ENCODE peak calls at places on chromosomes 3 and 15, in ten cellular contexts. S is uterus, R is astrocyte of the spinal cord, P is heart left ventricle, U is OCI-LY7, C is A673, V is tibial nerve, Z is fibroblast of mammary gland, Q is AG09309, H is hepatocyte. L is an unnamed sample.
A peak's percentile ranks its signal among the peaks of the same experiment; 100 is the strongest.

GRCh38 chr3:157408499-157409149 is 28.0 kb upstream of the PTX3 start:
- DNase-seq in V (no peak), H (no peak), S (no peak), Z (no peak), P (no peak), U (no peak), R (no peak), Q (no peak), C (no peak), L (no peak)

GRCh38 chr3:115961390-115961789 is 338.1 kb downstream of the GAP43 start:
- DNase-seq in P (no peak), C (no peak), R (no peak), U (no peak), H (no peak), Q (no peak), S (no peak), Z (peak; percentile 53), V (no peak), L (no peak)

GRCh38 chr15:52199271-52199670 is 8.1 kb upstream of the GNB5 start:
- DNase-seq in R (no peak), S (no peak), U (no peak), P (no peak), C (no peak), V (no peak), H (no peak), Q (no peak), Z (no peak), L (no peak)

GRCh38 chr3:43995078-43995928 is 246.4 kb upstream of the TOPAZ1 start:
- DNase-seq in Z (peak; percentile 37), H (peak; percentile 67), V (no peak), S (no peak), P (no peak), U (peak; percentile 65), Q (no peak), C (peak; percentile 70), R (peak; percentile 40), L (no peak)

GRCh38 chr3:159751141-159751540 is 237.5 kb upstream of the IL12A start:
- DNase-seq in Z (no peak), R (peak; percentile 30), H (no peak), C (no peak), P (no peak), U (no peak), S (no peak), Q (peak; percentile 29), V (no peak), L (no peak)

GRCh38 chr15:61157933-61158332 is 71.2 kb downstream of the RORA start:
- DNase-seq in Z (peak; percentile 83), C (no peak), V (peak; percentile 42), S (peak; percentile 71), P (peak; percentile 74), H (no peak), R (no peak), U (no peak), Q (no peak), L (no peak)

GRCh38 chr15:68684476-68684875 is 105.7 kb downstream of the CORO2B start:
- DNase-seq in C (no peak), Q (no peak), P (no peak), H (no peak), V (no peak), S (peak; percentile 3), U (no peak), Z (no peak), R (no peak), L (no peak)

GRCh38 chr3:141052570-141053069 is 1.5 kb downstream of the SPSB4 start:
- DNase-seq in S (no peak), P (peak; percentile 54), Q (no peak), C (no peak), H (no peak), U (no peak), R (no peak), V (no peak), Z (no peak), L (no peak)

GRCh38 chr3:149969110-149969944 is 1.4 kb downstream of the PFN2 start:
- DNase-seq in V (peak; percentile 22), C (peak; percentile 89), R (peak; percentile 84), S (peak; percentile 39), H (peak; percentile 83), Z (peak; percentile 82), P (peak; percentile 33), U (no peak), Q (no peak), L (peak; percentile 59)

GRCh38 chr15:70494861-70495571 is 268.3 kb downstream of the UACA start:
- DNase-seq in Q (peak; percentile 89), U (no peak), Z (peak; percentile 85), P (no peak), S (no peak), C (peak; percentile 60), V (no peak), H (peak; percentile 92), R (peak; percentile 89), L (peak; percentile 87)

GRCh38 chr15:51075364-51075763 is 19.3 kb downstream of the TNFAIP8L3 start:
- DNase-seq in Q (peak; percentile 21), V (no peak), Z (no peak), U (no peak), R (no peak), P (peak; percentile 58), S (peak; percentile 52), C (no peak), H (no peak), L (no peak)
- H3K4me3 ChIP-seq in Q (no peak overlapping the region), V (no peak overlapping the region), Z (no peak overlapping the region), U (no peak overlapping the region), R (no peak overlapping the region), P (no peak overlapping the region), S (no peak overlapping the region), C (no peak overlapping the region), H (no peak overlapping the region), L (no peak overlapping the region)

GRCh38 chr3:94544131-94544530 is 481.3 kb downstream of the NSUN3 start:
- DNase-seq in U (no peak), Q (no peak), C (no peak), R (no peak), Z (no peak), P (no peak), V (no peak), S (no peak), H (no peak), L (no peak)

GRCh38 chr3:94543161-94543560 is 480.3 kb downstream of the NSUN3 start:
- DNase-seq in S (no peak), Z (no peak), U (no peak), V (no peak), H (no peak), Q (no peak), P (no peak), R (no peak), C (no peak), L (no peak)

DNA sequence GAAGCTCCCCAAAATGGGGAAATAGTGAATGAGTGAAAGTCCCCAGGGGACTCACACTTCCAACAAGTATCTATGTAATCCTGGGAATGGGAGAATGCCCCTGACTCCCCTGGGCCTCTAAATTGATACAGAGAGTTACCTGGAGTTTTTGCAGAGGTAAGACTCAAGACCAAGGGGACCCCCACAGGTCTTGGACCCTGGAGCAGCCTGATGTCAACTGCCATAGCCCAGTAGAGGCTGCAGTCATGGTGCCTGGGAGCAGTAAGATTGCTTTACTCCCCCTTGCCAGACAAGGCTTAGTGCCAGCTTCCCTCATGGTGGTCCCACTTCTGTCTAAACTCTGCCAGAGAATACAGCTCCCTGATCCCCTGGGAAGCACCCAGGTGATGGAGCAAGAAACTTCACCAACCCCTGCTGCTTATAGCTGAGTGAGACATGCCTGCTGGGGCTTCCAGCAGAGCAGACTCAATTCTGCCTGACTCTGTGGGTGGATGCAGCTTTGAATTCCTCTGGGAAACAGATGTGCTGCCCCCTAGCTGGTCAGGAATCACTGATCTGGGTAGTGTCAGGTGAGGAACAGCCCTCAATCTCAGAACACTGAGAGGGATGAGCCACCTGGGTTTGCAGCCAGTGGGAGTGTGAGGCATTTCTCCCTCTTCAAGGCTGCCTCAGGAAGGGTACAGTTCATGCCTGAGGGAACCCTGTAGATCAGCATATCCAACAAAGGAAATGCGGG is 485.9 kb downstream of the NSUN3 start:
- DNase-seq in Z (no peak), S (no peak), Q (no peak), H (no peak), P (no peak), U (no peak), R (no peak), C (no peak), V (no peak), L (no peak)
- TF ChIP-seq CTCF in Z (no peak), S (no peak), Q (no peak), H (no peak), P (no peak), U (no peak), R (no peak), C (no peak), V (no peak), L (no peak)

DNA sequence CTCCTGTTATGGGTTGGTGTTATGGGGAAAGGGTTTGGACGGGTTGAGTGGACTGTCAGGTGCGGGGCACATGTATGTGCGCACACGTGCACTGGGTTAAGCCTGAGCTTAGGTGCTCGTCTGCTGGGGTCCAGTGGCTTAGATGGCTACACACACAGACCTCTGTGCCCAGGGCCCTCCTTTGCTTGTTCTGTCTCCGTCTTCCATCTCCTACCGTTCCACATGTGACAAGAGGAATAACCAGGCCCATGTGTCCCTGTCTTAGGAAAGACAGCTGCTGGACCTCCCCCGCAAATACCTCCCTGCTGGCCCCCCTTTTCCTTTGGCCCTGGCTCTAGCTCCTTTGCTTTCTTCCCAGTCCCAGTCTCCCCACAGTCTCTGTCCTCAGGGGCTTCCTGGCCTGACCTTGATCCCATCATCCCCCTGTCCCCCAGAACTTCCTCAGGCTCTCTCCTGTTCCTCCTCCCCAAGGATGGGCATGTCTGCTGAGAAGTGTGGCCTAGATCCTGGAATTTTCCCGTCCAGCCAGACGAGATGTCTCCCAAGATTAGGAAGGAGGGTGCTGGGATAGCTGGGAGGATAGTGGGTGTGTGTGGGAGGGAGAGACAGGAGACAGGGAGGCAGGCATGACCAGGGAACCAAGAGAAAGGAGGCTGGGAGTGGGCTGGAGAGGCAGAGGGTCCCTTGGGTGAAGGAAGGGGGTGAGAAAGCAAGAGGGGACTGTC is 805 bp upstream of the THPO start:
- DNase-seq in Z (no peak), P (no peak), U (no peak), Q (no peak), S (peak; percentile 60), R (no peak), H (no peak), C (no peak), V (no peak), L (no peak)
- H3K4me3 ChIP-seq in Z (no peak overlapping the region), P (no peak overlapping the region), U (no peak overlapping the region), Q (no peak overlapping the region), S (peak overlapping the region; percentile 36), R (no peak overlapping the region), H (no peak overlapping the region), C (no peak overlapping the region), V (peak overlapping the region; percentile 62), L (no peak overlapping the region)

DNA sequence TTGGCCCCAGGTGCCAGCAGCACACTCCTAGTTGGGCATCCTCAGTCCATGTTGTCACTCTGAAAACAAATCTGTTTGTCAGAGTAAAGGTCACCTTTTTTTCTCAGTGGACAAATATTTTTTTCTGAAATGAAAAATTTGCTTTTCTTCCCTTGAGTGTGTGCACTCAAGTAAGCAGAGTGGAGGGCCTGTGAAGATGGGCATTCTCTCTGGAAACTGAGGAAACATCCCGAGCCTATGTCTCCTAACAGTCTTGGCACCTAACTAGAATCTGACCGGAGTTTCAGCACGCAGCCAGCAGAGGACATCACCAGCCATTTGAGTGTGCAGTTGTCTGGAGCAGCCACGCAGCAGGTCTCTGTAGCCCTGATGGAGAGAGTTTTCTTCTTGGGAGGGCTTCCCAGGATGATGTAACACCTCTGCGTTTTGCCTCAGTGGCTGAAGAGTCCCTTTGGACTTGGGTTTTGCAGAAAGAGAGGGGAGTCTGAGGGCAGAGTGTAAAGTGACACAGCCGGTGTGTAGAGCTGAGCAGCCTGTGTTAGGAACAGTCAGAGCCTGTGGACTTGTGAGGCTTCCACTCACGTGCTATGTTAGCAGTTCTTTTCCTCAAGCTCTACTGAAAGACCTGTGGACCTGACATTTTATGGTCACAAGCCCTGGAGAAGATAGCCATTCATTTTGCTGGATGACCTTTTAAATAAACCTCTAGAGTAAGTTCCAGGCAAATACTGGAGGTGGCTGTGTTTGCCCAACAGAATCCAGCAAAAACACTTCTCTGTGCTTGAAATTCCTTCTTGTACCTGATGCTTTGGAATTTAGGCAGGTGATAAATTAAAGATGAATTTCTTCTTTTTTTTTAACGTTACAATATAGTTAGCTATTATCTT is 51.6 kb downstream of the ABHD2 start:
- DNase-seq in C (peak; percentile 51), Z (peak; percentile 22), R (peak; percentile 38), H (peak; percentile 47), U (no peak), V (no peak), P (no peak), S (no peak), Q (no peak), L (no peak)
- TF ChIP-seq CTCF in C (peak; percentile 51), Z (peak; percentile 16), R (peak; percentile 39), H (peak; percentile 15), U (no peak), V (peak; percentile 36), P (peak; percentile 38), S (no peak), Q (no peak), L (peak; percentile 20)